ENCODE peak calls at places on chromosomes 7 and 10, in four cellular contexts. One of them, this sample, is unnamed.
A peak's percentile ranks its signal among the peaks of the same experiment; 100 is the strongest.

GRCh38 chr10:43407148-43407575 is 1.8 kb downstream of the HNRNPF start:
- DNase-seq in GM12878: no peak
- DNase-seq in K562: peak; percentile 69
- DNase-seq in HepG2: no peak
- DNase-seq in this sample: peak; percentile 28

GRCh38 chr7:128128401-128128800 is 97.2 kb upstream of the LRRC4 start:
- DNase-seq in K562: no peak
- DNase-seq in HepG2: no peak
- DNase-seq in GM12878: no peak
- DNase-seq in this sample: no peak

GRCh38 chr10:78838141-78838540 is 230.6 kb upstream of the ZMIZ1 start:
- DNase-seq in K562: no peak
- DNase-seq in HepG2: no peak
- DNase-seq in GM12878: no peak
- DNase-seq in this sample: no peak

GRCh38 chr7:133489906-133490305 is 237.0 kb downstream of the EXOC4 start:
- DNase-seq in K562: no peak
- DNase-seq in HepG2: no peak
- DNase-seq in GM12878: no peak
- DNase-seq in this sample: no peak

GRCh38 chr7:110129159-110129558 is 961.8 kb upstream of the LRRN3 start:
- DNase-seq in GM12878: no peak
- DNase-seq in HepG2: no peak
- DNase-seq in K562: no peak
- DNase-seq in this sample: no peak

GRCh38 chr7:70775570-70776156 is 356.3 kb upstream of the GALNT17 start:
- DNase-seq in GM12878: peak; percentile 40
- DNase-seq in HepG2: no peak
- DNase-seq in K562: no peak
- DNase-seq in this sample: peak; percentile 19

GRCh38 chr10:123139521-123140163 is 3.9 kb downstream of the HMX3 start:
- DNase-seq in HepG2: peak; percentile 93
- DNase-seq in K562: peak; percentile 63
- DNase-seq in GM12878: no peak
- DNase-seq in this sample: no peak

GRCh38 chr7:22332481-22332880 is 24.5 kb downstream of the RAPGEF5 start:
- DNase-seq in GM12878: no peak
- DNase-seq in K562: no peak
- DNase-seq in HepG2: no peak
- DNase-seq in this sample: no peak

GRCh38 chr10:4279649-4280048 is 494.6 kb upstream of the KLF6 start:
- DNase-seq in HepG2: no peak
- DNase-seq in GM12878: no peak
- DNase-seq in K562: no peak
- DNase-seq in this sample: no peak

GRCh38 chr7:22420008-22420407 is 63.1 kb upstream of the RAPGEF5 start:
- DNase-seq in GM12878: no peak
- DNase-seq in HepG2: peak; percentile 40
- DNase-seq in K562: no peak
- DNase-seq in this sample: no peak

GRCh38 chr10:57973451-57973850 is 294.2 kb downstream of the IPMK start:
- DNase-seq in HepG2: no peak
- DNase-seq in K562: no peak
- DNase-seq in GM12878: no peak
- DNase-seq in this sample: no peak

GRCh38 chr10:23198940-23199767 is 7.0 kb downstream of the PTF1A start:
- DNase-seq in HepG2: peak; percentile 6
- DNase-seq in K562: no peak
- DNase-seq in GM12878: no peak
- DNase-seq in this sample: peak; percentile 74

GRCh38 chr10:51683031-51683830 is 16.2 kb downstream of the CSTF2T start:
- DNase-seq in K562: no peak
- DNase-seq in GM12878: no peak
- DNase-seq in HepG2: no peak
- DNase-seq in this sample: no peak

GRCh38 chr7:90958669-90959068 is 305.6 kb upstream of the FZD1 start:
- DNase-seq in GM12878: no peak
- DNase-seq in HepG2: no peak
- DNase-seq in K562: no peak
- DNase-seq in this sample: no peak

GRCh38 chr7:49980414-49980813 is 112.6 kb downstream of the ZPBP start:
- DNase-seq in GM12878: no peak
- DNase-seq in K562: no peak
- DNase-seq in HepG2: no peak
- DNase-seq in this sample: no peak

GRCh38 chr7:17774701-17775288 is 165.5 kb downstream of the SNX13 start:
- DNase-seq in HepG2: no peak
- DNase-seq in K562: no peak
- DNase-seq in GM12878: no peak
- DNase-seq in this sample: no peak

GRCh38 chr10:5679036-5679435 is 5.6 kb upstream of the TASOR2 start:
- DNase-seq in K562: no peak
- DNase-seq in GM12878: no peak
- DNase-seq in HepG2: no peak
- DNase-seq in this sample: no peak

GRCh38 chr7:149496642-149497391 is 792 bp downstream of the ZNF746 start:
- DNase-seq in K562: peak; percentile 65
- DNase-seq in GM12878: no peak
- DNase-seq in HepG2: no peak
- DNase-seq in this sample: peak; percentile 54

GRCh38 chr7:45140827-45141226 is 16.8 kb upstream of the RAMP3 start:
- DNase-seq in GM12878: peak; percentile 11
- DNase-seq in K562: no peak
- DNase-seq in HepG2: no peak
- DNase-seq in this sample: no peak

GRCh38 chr7:154953006-154953684 is 49.8 kb downstream of the PAXIP1 start:
- DNase-seq in K562: peak; percentile 65
- DNase-seq in HepG2: peak; percentile 38
- DNase-seq in GM12878: no peak
- DNase-seq in this sample: peak; percentile 71

GRCh38 chr10:75038335-75038734 is 73.1 kb upstream of the SAMD8 start:
- DNase-seq in HepG2: no peak
- DNase-seq in GM12878: no peak
- DNase-seq in K562: no peak
- DNase-seq in this sample: no peak

GRCh38 chr10:48525113-48525512 is 79.8 kb downstream of the ARHGAP22 start:
- DNase-seq in HepG2: no peak
- DNase-seq in GM12878: no peak
- DNase-seq in K562: no peak
- DNase-seq in this sample: no peak

GRCh38 chr10:129755075-129756020 is 208.7 kb downstream of the EBF3 start:
- DNase-seq in HepG2: no peak
- DNase-seq in GM12878: no peak
- DNase-seq in K562: no peak
- DNase-seq in this sample: no peak

GRCh38 chr7:115357213-115357999 is 435.5 kb downstream of the MDFIC start:
- DNase-seq in GM12878: no peak
- DNase-seq in K562: no peak
- DNase-seq in HepG2: no peak
- DNase-seq in this sample: no peak

GRCh38 chr7:45033931-45034290 is 33.9 kb downstream of the CCM2 start:
- DNase-seq in K562: no peak
- DNase-seq in GM12878: no peak
- DNase-seq in HepG2: no peak
- DNase-seq in this sample: no peak

GRCh38 chr7:151493083-151493482 is 26.6 kb downstream of the RHEB start:
- DNase-seq in K562: no peak
- DNase-seq in GM12878: no peak
- DNase-seq in HepG2: no peak
- DNase-seq in this sample: no peak

GRCh38 chr7:7768977-7769376 is 50.6 kb upstream of the RPA3 start:
- DNase-seq in K562: no peak
- DNase-seq in GM12878: no peak
- DNase-seq in HepG2: no peak
- DNase-seq in this sample: no peak

GRCh38 chr7:133491319-133491718 is 238.4 kb downstream of the EXOC4 start:
- DNase-seq in GM12878: no peak
- DNase-seq in HepG2: no peak
- DNase-seq in K562: no peak
- DNase-seq in this sample: no peak

GRCh38 chr10:23342213-23342884 is 2.2 kb downstream of the C10orf67 start:
- DNase-seq in HepG2: no peak
- DNase-seq in K562: no peak
- DNase-seq in GM12878: no peak
- DNase-seq in this sample: no peak

GRCh38 chr10:74213571-74214162 is 62.6 kb downstream of the ADK start:
- DNase-seq in K562: peak; percentile 54
- DNase-seq in HepG2: peak; percentile 48
- DNase-seq in GM12878: no peak
- DNase-seq in this sample: peak; percentile 34

GRCh38 chr7:18975276-18975675 is 142.2 kb downstream of the TWIST1 start:
- DNase-seq in HepG2: no peak
- DNase-seq in GM12878: no peak
- DNase-seq in K562: no peak
- DNase-seq in this sample: no peak

GRCh38 chr10:99661370-99661749 is 2.1 kb downstream of the ENTPD7 start:
- DNase-seq in K562: no peak
- DNase-seq in GM12878: no peak
- DNase-seq in HepG2: no peak
- DNase-seq in this sample: no peak

GRCh38 chr10:19874791-19875190 is 58.6 kb downstream of the PLXDC2 start:
- DNase-seq in K562: no peak
- DNase-seq in HepG2: no peak
- DNase-seq in GM12878: no peak
- DNase-seq in this sample: no peak

GRCh38 chr10:100878291-100878910 is 34.4 kb upstream of the SLF2 start:
- DNase-seq in GM12878: no peak
- DNase-seq in K562: peak; percentile 56
- DNase-seq in HepG2: peak; percentile 80
- DNase-seq in this sample: peak; percentile 87

GRCh38 chr10:24457661-24458318 is 248.9 kb downstream of the KIAA1217 start:
- DNase-seq in GM12878: no peak
- DNase-seq in HepG2: no peak
- DNase-seq in K562: no peak
- DNase-seq in this sample: no peak

GRCh38 chr7:16071246-16071857 is 350.0 kb downstream of the CRPPA start:
- DNase-seq in HepG2: peak; percentile 50
- DNase-seq in K562: peak; percentile 49
- DNase-seq in GM12878: no peak
- DNase-seq in this sample: peak; percentile 53

GRCh38 chr10:58932126-58932525 is 244.3 kb upstream of the PHYHIPL start:
- DNase-seq in K562: no peak
- DNase-seq in GM12878: no peak
- DNase-seq in HepG2: no peak
- DNase-seq in this sample: no peak

GRCh38 chr7:20153999-20154398 is 63.2 kb downstream of the MACC1 start:
- DNase-seq in GM12878: no peak
- DNase-seq in HepG2: no peak
- DNase-seq in K562: no peak
- DNase-seq in this sample: no peak

GRCh38 chr10:60314306-60314940 is 75.3 kb downstream of the ANK3 start:
- DNase-seq in HepG2: no peak
- DNase-seq in GM12878: no peak
- DNase-seq in K562: peak; percentile 71
- DNase-seq in this sample: no peak
- TF ChIP-seq FOXK2 in HepG2: no peak
- TF ChIP-seq FOXK2 in GM12878: no peak
- TF ChIP-seq FOXK2 in K562: peak; percentile 93
- TF ChIP-seq FOXK2 in this sample: no peak

GRCh38 chr7:55210716-55211115 is 154.4 kb upstream of the LANCL2 start:
- DNase-seq in HepG2: no peak
- DNase-seq in GM12878: no peak
- DNase-seq in K562: no peak
- DNase-seq in this sample: no peak
- TF ChIP-seq FOXK2 in HepG2: no peak
- TF ChIP-seq FOXK2 in GM12878: no peak
- TF ChIP-seq FOXK2 in K562: no peak
- TF ChIP-seq FOXK2 in this sample: no peak

GRCh38 chr10:102268333-102268999 is 23.1 kb downstream of the GBF1 start:
- DNase-seq in GM12878: no peak
- DNase-seq in HepG2: no peak
- DNase-seq in K562: no peak
- DNase-seq in this sample: no peak
- TF ChIP-seq FOXK2 in GM12878: no peak
- TF ChIP-seq FOXK2 in HepG2: no peak
- TF ChIP-seq FOXK2 in K562: no peak
- TF ChIP-seq FOXK2 in this sample: no peak

DNA sequence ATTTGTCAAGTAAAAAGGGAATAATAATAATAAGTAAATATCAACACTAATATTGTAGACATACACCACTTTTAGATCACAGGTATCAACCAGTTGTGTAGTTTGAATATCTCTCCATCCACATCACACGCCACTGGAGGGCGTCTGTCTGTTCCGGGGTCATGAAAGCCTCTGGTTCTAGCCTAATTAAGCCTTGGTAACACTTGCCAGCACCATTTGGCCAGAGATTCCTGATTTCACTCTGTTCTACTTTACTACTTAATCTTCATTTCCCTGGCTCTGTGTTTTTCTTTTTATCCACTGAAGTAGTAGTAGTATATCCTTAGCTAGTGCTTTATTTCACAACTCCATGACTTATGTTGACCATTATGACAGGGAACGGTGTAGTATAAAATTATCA is 285.6 kb upstream of the POM121L12 start:
- DNase-seq in HepG2: no peak
- DNase-seq in K562: no peak
- DNase-seq in GM12878: no peak
- DNase-seq in this sample: no peak
- TF ChIP-seq FOXK2 in HepG2: no peak
- TF ChIP-seq FOXK2 in K562: no peak
- TF ChIP-seq FOXK2 in GM12878: no peak
- TF ChIP-seq FOXK2 in this sample: no peak

DNA sequence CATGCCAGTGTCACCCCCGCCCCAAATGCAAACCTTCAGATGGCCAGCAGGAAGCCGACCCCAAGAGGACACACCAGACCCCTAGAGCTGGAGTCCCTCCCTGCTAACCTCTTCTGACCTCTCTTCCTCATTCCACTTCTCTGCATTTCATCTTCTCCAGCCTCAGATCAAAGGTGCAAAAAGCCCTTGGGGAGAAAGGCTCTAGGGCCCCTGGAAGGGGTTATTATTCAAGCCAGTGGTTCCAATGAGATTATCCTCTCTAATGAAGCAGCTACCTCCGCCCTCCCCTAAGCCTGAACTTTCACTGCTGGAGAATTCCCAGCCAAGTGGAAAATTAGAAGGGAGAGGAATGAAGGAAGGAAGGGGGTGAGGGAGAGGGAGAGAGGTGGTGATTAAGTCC is 343.9 kb downstream of the PLXNA4 start:
- DNase-seq in K562: no peak
- DNase-seq in HepG2: no peak
- DNase-seq in GM12878: no peak
- DNase-seq in this sample: no peak
- TF ChIP-seq FOXK2 in K562: no peak
- TF ChIP-seq FOXK2 in HepG2: no peak
- TF ChIP-seq FOXK2 in GM12878: no peak
- TF ChIP-seq FOXK2 in this sample: no peak

DNA sequence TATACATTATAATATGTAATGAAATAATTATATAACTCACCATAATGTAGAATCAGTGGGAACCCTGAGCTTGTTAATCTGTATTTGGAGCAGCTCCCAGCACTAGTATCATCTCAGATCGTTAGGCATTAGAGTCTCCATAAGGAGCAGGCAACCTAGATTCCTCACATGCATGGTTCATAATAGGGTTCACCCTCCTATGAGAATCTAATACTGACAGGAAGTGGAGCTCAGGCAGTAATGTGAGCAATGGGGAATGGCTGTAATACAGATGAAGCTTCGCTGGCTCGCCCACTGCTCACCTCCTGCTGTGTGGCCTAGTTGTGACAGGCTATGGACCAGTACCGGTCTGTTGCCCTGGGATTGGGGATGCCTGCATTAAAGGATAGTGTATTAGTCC is 49.5 kb downstream of the RSBN1L start:
- DNase-seq in K562: no peak
- DNase-seq in HepG2: no peak
- DNase-seq in GM12878: no peak
- DNase-seq in this sample: no peak
- TF ChIP-seq FOXK2 in K562: no peak
- TF ChIP-seq FOXK2 in HepG2: no peak
- TF ChIP-seq FOXK2 in GM12878: no peak
- TF ChIP-seq FOXK2 in this sample: no peak